ENCODE peak calls at places on chromosomes 3 and 15, in four cellular contexts. Y is amniotic epithelial cell, A is ureter, E is NCI-H1417. B is an unnamed sample.

GRCh38 chr3:32781211-32781968 is 36.4 kb upstream of the TRIM71 start:
- DNase-seq in Y (peak; percentile 54), A (peak; percentile 71), E (peak; percentile 60), B (peak; percentile 77)

GRCh38 chr15:88881781-88882180 is 13.6 kb downstream of the HAPLN3 start:
- DNase-seq in Y (no peak), A (no peak), E (no peak), B (no peak)

GRCh38 chr3:127234784-127235183 is 41.9 kb downstream of the PRR23E start:
- DNase-seq in Y (no peak), A (no peak), E (no peak), B (no peak)

GRCh38 chr15:60152386-60152785 is 148.3 kb downstream of the FOXB1 start:
- DNase-seq in Y (no peak), A (no peak), E (no peak), B (no peak)

GRCh38 chr3:184592411-184593200 is 31.0 kb downstream of the EPHB3 start:
- DNase-seq in Y (no peak), A (no peak), E (no peak), B (no peak)

GRCh38 chr3:45236964-45237363 is 10.9 kb upstream of the TMEM158 start:
- DNase-seq in Y (no peak), A (no peak), E (no peak), B (no peak)

GRCh38 chr3:132723024-132723462 is 834 bp upstream of the NPHP3 start:
- DNase-seq in Y (peak; percentile 88), A (no peak), E (no peak), B (no peak)

GRCh38 chr15:28995193-28995592 is 109.4 kb downstream of the APBA2 start:
- DNase-seq in Y (no peak), A (no peak), E (no peak), B (no peak)

GRCh38 chr3:65291448-65292091 is 603.8 kb upstream of the ADAMTS9 start:
- DNase-seq in Y (no peak), A (no peak), E (no peak), B (no peak)

GRCh38 chr15:33104276-33104675 is 90.2 kb downstream of the FMN1 start:
- DNase-seq in Y (peak; percentile 77), A (no peak), E (no peak), B (no peak)

GRCh38 chr3:71207632-71208031 is 375.9 kb downstream of the FOXP1 start:
- DNase-seq in Y (no peak), A (no peak), E (no peak), B (no peak)

GRCh38 chr3:49665822-49666519 is 8.2 kb upstream of the APEH start:
- DNase-seq in Y (no peak), A (no peak), E (no peak), B (no peak)

GRCh38 chr15:71761649-71762048 is 48.7 kb upstream of the NR2E3 start:
- DNase-seq in Y (peak; percentile 78), A (peak; percentile 67), E (no peak), B (peak; percentile 79)

GRCh38 chr15:70852501-70853269 is 1.3 kb downstream of the LARP6 start:
- DNase-seq in Y (peak; percentile 63), A (no peak), E (no peak), B (no peak)

GRCh38 chr3:28287046-28287445 is 45.6 kb downstream of the CMC1 start:
- DNase-seq in Y (no peak), A (no peak), E (no peak), B (no peak)

GRCh38 chr15:78130466-78131294 is 565 bp downstream of the CIB2 start:
- DNase-seq in Y (no peak), A (no peak), E (peak; percentile 26), B (peak; percentile 41)

B was measured in colonic mucosa.